ENCODE peak calls at places on chromosomes 3 and 15, in seven cellular contexts. P, W, Q, R, H, E and O are unnamed samples.

GRCh38 chr15:41596972-41597371 is 38.0 kb downstream of the TYRO3 start:
- DNase-seq in P (no peak), W (no peak), Q (no peak), R (no peak), H (no peak), E (no peak), O (no peak)

GRCh38 chr3:16873872-16874271 is 10.9 kb upstream of the PLCL2 start:
- DNase-seq in P (no peak), W (no peak), Q (no peak), R (no peak), H (no peak), E (no peak), O (no peak)

GRCh38 chr3:188362405-188362831 is 208.5 kb downstream of the LPP start:
- DNase-seq in P (no peak), W (no peak), Q (peak; percentile 29), R (peak; percentile 63), H (no peak), E (no peak), O (no peak)

GRCh38 chr3:94612631-94613030 is 549.8 kb downstream of the NSUN3 start:
- DNase-seq in P (no peak), W (no peak), Q (no peak), R (no peak), H (no peak), E (no peak), O (no peak)

GRCh38 chr3:36991923-36992805 is 767 bp downstream of the EPM2AIP1 start:
- DNase-seq in P (no peak), W (no peak), Q (peak; percentile 11), R (peak; percentile 7), H (peak; percentile 15), E (peak; percentile 30), O (no peak)

GRCh38 chr15:71203573-71204444 is 88.5 kb downstream of the THSD4 start:
- DNase-seq in P (no peak), W (no peak), Q (no peak), R (no peak), H (no peak), E (no peak), O (no peak)

GRCh38 chr15:53831907-53832793 is 72.7 kb upstream of the WDR72 start:
- DNase-seq in P (no peak), W (no peak), Q (no peak), R (no peak), H (no peak), E (no peak), O (no peak)

GRCh38 chr3:4864503-4864902 is 114.7 kb upstream of the BHLHE40 start:
- DNase-seq in P (no peak), W (no peak), Q (no peak), R (no peak), H (no peak), E (no peak), O (no peak)

GRCh38 chr3:181797431-181797830 is 85.7 kb downstream of the SOX2 start:
- DNase-seq in P (no peak), W (no peak), Q (no peak), R (no peak), H (no peak), E (no peak), O (no peak)

GRCh38 chr3:181793006-181793405 is 81.3 kb downstream of the SOX2 start:
- DNase-seq in P (no peak), W (no peak), Q (no peak), R (no peak), H (no peak), E (no peak), O (no peak)

GRCh38 chr3:181791380-181791779 is 79.7 kb downstream of the SOX2 start:
- DNase-seq in P (no peak), W (no peak), Q (no peak), R (no peak), H (no peak), E (no peak), O (no peak)

GRCh38 chr3:181794036-181794790 is 82.5 kb downstream of the SOX2 start:
- DNase-seq in P (no peak), W (no peak), Q (no peak), R (no peak), H (no peak), E (no peak), O (no peak)

DNA sequence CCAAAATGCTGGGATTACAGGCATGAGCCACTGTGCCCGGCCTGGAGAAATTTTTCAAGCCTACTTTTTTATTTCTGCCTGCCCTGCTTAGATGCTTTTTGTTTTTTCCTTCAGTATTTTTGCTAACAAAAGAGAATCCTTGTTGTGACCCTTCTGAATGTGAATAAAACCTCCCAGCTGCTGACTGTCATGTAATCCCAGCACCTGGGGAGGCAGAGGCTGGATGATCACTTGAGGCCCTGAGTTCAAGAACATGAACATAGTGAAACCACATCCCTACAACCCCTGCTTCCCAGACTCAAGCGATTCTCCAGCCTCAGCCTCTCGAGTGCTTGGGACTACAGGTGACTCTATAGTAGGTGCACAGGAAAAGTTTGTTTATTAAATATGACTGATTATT is 84.9 kb downstream of the SOX2 start:
- DNase-seq in P (no peak), W (no peak), Q (no peak), R (no peak), H (no peak), E (no peak), O (no peak)
- H3K27me3 ChIP-seq in P (no peaks in the 10 kb centered on the region), W (no peaks in the 10 kb centered on the region), Q (no peaks in the 10 kb centered on the region), R (no peaks in the 10 kb centered on the region), H (no peaks in the 10 kb centered on the region), E (no peaks in the 10 kb centered on the region), O (no peaks in the 10 kb centered on the region)

GRCh38 chr15:76342382-76343201 is 6.0 kb downstream of the ISL2 start:
- DNase-seq in P (no peak), W (peak; percentile 23), Q (no peak), R (no peak), H (no peak), E (peak; percentile 67), O (no peak)
- H3K27me3 ChIP-seq in P (peaks cover 99% of the 10 kb centered on the region), W (peaks cover 39% of the 10 kb centered on the region), Q (no peaks in the 10 kb centered on the region), R (peaks cover 94% of the 10 kb centered on the region), H (peaks cover 73% of the 10 kb centered on the region), E (no peaks in the 10 kb centered on the region), O (peaks cover 93% of the 10 kb centered on the region)

DNA sequence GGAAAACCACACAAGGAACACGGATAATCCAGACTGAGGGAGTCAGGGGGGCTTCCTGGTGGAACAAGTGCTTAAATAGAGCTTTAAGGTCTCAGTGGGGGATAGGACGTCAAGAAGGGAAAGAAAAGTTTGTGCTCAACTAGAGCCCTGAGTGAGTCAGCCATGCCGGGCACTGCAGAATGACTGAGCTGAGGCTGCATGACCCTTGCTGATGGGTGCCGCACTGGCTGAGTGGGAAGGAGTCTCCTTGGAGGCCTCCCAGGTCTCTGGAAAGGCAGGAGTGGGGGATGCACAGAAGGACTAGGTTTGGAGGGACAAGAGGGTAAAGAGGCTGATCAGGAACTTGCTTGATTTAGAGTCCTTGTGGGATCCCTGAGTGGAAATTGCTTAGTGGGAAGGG is 150.3 kb downstream of the RPLP1 start:
- DNase-seq in P (no peak), W (no peak), Q (no peak), R (no peak), H (no peak), E (no peak), O (no peak)
- H3K27me3 ChIP-seq in P (no peaks in the 10 kb centered on the region), W (no peaks in the 10 kb centered on the region), Q (peaks cover 14% of the 10 kb centered on the region), R (peaks cover 10% of the 10 kb centered on the region), H (peaks cover 44% of the 10 kb centered on the region), E (no peaks in the 10 kb centered on the region), O (no peaks in the 10 kb centered on the region)

DNA sequence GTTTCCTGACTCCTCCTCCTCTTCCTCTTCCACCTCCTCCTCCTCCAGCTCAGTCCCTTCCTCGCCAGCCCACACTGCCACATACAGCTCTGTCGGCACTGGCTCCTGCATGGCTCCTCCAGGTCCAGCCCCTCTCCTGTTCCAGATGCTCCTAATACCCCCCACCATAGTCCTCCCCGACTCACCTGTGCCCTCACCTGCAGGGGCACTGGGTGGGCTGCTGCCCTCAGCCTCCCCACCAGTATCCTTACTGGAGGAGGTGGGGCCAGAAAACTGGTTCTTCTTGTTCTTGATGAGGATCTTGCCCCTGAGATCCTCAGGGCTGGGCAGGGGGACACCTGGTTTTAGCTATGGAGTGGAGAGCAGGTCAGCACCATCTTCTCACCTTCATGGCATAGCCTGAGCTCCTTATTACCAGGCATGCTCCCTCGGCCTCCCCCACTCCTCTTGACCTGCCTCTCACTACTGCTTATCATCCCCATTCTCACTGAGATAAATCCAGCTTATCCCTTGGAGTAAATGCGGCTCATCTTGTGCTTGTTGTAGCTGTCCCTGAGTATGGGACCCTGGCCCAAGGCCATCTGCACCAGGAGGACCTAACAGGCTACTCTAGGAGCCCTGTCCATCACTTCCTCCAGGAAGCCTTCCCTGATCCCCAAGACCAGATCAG is 11.0 kb downstream of the PLCB2 start:
- DNase-seq in P (no peak), W (no peak), Q (no peak), R (no peak), H (no peak), E (no peak), O (no peak)
- H3K27me3 ChIP-seq in P (peaks cover 12% of the 10 kb centered on the region), W (no peaks in the 10 kb centered on the region), Q (peaks cover 21% of the 10 kb centered on the region), R (peaks cover 54% of the 10 kb centered on the region), H (peaks cover 83% of the 10 kb centered on the region), E (no peaks in the 10 kb centered on the region), O (no peaks in the 10 kb centered on the region)

DNA sequence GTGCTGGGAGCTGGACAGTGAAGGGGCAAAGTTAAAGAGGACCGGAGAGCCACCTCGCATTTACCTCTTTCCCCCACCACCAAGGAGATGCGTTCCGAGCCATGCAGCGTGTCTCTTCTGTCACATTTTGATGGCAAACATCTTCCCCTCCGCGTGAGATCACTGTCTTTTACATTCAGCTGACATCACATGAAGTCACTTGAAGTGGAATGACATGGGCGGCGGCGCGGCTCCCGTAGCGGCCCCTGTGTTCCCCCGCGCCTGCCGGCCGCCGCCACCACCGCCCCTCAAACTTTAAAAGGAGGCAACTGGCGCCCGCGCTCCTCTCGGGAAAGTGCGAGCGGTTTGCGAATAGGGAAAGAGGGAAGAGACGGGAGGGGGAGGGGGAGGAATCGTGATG is at the start of gene FEZF2:
- DNase-seq in P (no peak), W (no peak), Q (no peak), R (no peak), H (no peak), E (no peak), O (no peak)
- H3K27me3 ChIP-seq in P (peaks cover 100% of the 10 kb centered on the region), W (no peaks in the 10 kb centered on the region), Q (peaks cover 58% of the 10 kb centered on the region), R (peaks cover 98% of the 10 kb centered on the region), H (peaks cover 95% of the 10 kb centered on the region), E (no peaks in the 10 kb centered on the region), O (peaks cover 42% of the 10 kb centered on the region)